ENCODE peak calls at places on chromosomes 11 and 22, in nine cellular contexts. C is thoracic aorta, Z is right atrium auricular region, R is astrocyte of the spinal cord, B is left ventricle myocardium inferior, Y is AG04449, M is Peyer's patch, W is MM.1S, F is WTC11. H is an unnamed sample.
A peak's percentile ranks its signal among the peaks of the same experiment; 100 is the strongest.

GRCh38 chr11:10309163-10310093 is 4.6 kb downstream of the ADM start:
- DNase-seq in C (no peak), Z (peak; percentile 76), R (peak; percentile 83), B (peak; percentile 59), Y (no peak), M (peak; percentile 62), W (peak; percentile 68), F (no peak), H (peak; percentile 82)

GRCh38 chr11:110984147-110984546 is 261.4 kb upstream of the POU2AF2 start:
- DNase-seq in C (no peak), Z (no peak), R (peak; percentile 86), B (no peak), Y (no peak), M (no peak), W (no peak), F (no peak), H (no peak)

GRCh38 chr22:26322179-26322905 is 106.7 kb upstream of the ASPHD2 start:
- DNase-seq in C (no peak), Z (no peak), R (peak; percentile 53), B (no peak), Y (peak; percentile 98), M (no peak), W (no peak), F (no peak), H (no peak)

GRCh38 chr11:117600261-117600783 is 196.7 kb downstream of the DSCAML1 start:
- DNase-seq in C (no peak), Z (no peak), R (no peak), B (no peak), Y (no peak), M (no peak), W (no peak), F (no peak), H (no peak)

GRCh38 chr11:47672283-47672730 is 29.9 kb upstream of the MTCH2 start:
- DNase-seq in C (no peak), Z (no peak), R (no peak), B (no peak), Y (no peak), M (no peak), W (no peak), F (no peak), H (no peak)

GRCh38 chr22:32024791-32025190 is 18.3 kb upstream of the SLC5A1 start:
- DNase-seq in C (no peak), Z (no peak), R (no peak), B (no peak), Y (no peak), M (peak; percentile 64), W (no peak), F (no peak), H (no peak)

GRCh38 chr11:131511794-131512193 is 141.4 kb downstream of the NTM start:
- DNase-seq in C (no peak), Z (no peak), R (no peak), B (no peak), Y (no peak), M (peak; percentile 63), W (peak; percentile 88), F (peak; percentile 82), H (no peak)

GRCh38 chr11:1936072-1936780 is 10.9 kb upstream of the MRPL23 start:
- DNase-seq in C (no peak), Z (no peak), R (no peak), B (peak; percentile 10), Y (no peak), M (no peak), W (no peak), F (peak; percentile 13), H (peak; percentile 39)

GRCh38 chr11:83680351-83680750 is 394.2 kb upstream of the CCDC90B start:
- DNase-seq in C (no peak), Z (no peak), R (no peak), B (no peak), Y (no peak), M (no peak), W (no peak), F (no peak), H (no peak)

GRCh38 chr22:30763815-30764686 is 69.4 kb downstream of the OSBP2 start:
- DNase-seq in C (no peak), Z (no peak), R (peak; percentile 77), B (no peak), Y (peak; percentile 45), M (peak; percentile 69), W (peak; percentile 59), F (peak; percentile 62), H (no peak)

GRCh38 chr11:134731562-134731961 is 319.5 kb upstream of the B3GAT1 start:
- DNase-seq in C (no peak), Z (no peak), R (no peak), B (no peak), Y (no peak), M (no peak), W (no peak), F (peak; percentile 50), H (no peak)

GRCh38 chr11:44575288-44575672 is 9.8 kb downstream of the CD82 start:
- DNase-seq in C (no peak), Z (no peak), R (peak; percentile 54), B (no peak), Y (peak; percentile 53), M (no peak), W (no peak), F (no peak), H (no peak)

DNA sequence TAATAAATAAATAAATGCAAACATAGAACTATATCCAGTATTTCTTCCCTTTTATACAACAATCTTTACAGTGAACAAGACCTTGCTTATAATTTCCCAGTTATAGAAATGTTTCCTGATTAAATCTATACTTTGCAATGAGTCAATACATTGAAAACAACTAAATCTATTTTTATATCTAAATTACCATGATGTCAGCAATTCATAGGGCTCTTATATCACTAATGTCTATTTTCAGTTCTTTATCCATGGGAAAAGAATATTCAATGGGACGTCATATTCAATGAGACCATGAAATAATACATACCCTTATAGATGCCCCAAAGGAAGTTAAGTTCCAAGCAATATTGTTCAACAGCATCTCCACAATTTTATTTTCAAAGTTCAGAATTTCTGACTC is 359.9 kb downstream of the CASP12 start:
- DNase-seq in C (no peak), Z (no peak), R (no peak), B (no peak), Y (no peak), M (no peak), W (no peak), F (no peak), H (no peak)
- TF ChIP-seq CTCF in C (no peak), Z (no peak), R (no peak), B (no peak), Y (no peak), M (no peak), W (no peak), F (no peak), H (no peak)

DNA sequence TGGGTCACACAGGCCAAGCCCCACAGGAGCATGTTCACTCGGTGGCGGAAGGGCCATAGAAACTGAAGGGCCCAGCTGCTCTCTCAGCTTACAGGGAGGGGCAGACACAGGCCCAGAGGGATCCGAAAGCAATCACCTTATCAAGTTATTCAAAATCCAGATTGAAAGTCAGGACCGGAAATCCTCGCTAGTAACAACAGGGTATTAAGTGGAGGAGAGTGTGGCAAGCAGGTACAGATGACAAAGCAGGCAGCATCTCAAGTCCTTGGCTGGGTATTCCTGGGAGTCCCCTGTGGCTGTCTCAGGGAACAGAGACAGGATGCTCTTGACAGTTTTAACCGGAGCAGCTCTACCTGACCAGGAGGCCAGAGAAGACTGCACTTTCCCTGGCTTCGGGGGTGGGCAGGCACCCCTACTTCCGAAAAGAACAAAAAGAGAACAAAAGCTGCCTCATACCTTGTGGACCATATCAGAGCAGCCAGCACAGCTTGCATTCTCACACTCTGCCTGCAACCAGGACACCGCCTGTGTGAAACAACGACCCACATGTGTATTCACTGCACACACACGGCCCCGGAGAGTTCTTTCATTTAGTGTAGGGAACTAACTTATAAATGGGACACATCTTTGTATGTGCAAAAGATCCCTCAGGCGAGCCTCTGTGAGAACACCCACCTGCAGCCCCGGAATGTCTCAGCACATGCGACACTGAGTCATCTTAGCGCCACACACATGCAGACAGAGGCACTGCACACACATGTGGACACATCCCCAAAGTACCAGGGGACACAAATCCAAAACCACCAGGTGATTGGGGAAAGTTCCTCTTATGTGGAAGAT is 78.3 kb downstream of the MICAL3 start:
- DNase-seq in C (no peak), Z (no peak), R (no peak), B (no peak), Y (no peak), M (no peak), W (peak; percentile 72), F (no peak), H (no peak)
- TF ChIP-seq CTCF in C (no peak), Z (no peak), R (no peak), B (no peak), Y (no peak), M (no peak), W (peak; percentile 21), F (no peak), H (no peak)

DNA sequence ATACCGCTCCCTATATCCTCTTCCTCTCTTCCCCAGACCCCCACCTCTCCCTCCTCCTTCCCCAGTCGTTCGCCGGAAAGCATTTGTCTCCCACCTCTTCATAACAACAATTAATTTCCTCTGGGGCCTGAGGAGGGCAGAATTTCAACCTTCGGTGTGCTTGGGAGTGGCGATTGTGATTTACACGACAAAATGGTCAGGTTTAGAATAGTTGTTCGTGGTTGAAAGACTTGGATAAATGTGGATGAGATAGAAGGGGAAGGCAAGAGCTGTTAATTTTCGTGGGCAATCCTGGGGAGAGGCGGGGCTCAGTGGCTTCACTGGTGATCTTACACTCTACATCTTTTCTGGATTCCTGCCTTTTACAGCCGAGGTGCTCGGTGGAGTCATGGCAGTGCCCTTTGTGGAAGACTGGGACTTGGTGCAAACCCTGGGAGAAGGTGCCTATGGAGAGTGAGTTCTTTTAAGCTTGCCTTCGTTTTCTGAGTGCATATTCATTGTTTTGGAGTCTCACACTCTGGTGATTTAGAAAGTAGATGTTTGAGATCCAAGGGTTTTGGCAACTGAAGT is 1.5 kb downstream of the CHEK1 start:
- DNase-seq in C (no peak), Z (no peak), R (no peak), B (no peak), Y (no peak), M (peak; percentile 50), W (peak; percentile 67), F (peak; percentile 14), H (no peak)
- TF ChIP-seq CTCF in C (no peak), Z (no peak), R (peak; percentile 46), B (no peak), Y (peak; percentile 17), M (peak; percentile 32), W (peak; percentile 59), F (no peak), H (no peak)

GRCh38 chr11:81870815-81871214 is 862.8 kb downstream of the FAM181B start:
- DNase-seq in C (no peak), Z (no peak), R (no peak), B (no peak), Y (no peak), M (no peak), W (no peak), F (no peak), H (no peak)
- TF ChIP-seq CTCF in C (no peak), Z (no peak), R (no peak), B (no peak), Y (no peak), M (no peak), W (no peak), F (no peak), H (no peak)

GRCh38 chr11:14232652-14233051 is 126.3 kb downstream of the RRAS2 start:
- DNase-seq in C (no peak), Z (no peak), R (no peak), B (no peak), Y (no peak), M (no peak), W (no peak), F (peak; percentile 66), H (no peak)
- TF ChIP-seq CTCF in C (no peak), Z (peak; percentile 27), R (peak; percentile 36), B (peak; percentile 45), Y (peak; percentile 31), M (no peak), W (peak; percentile 29), F (peak; percentile 42), H (peak; percentile 17)

GRCh38 chr11:64110465-64111375 is 55.2 kb downstream of the MACROD1 start:
- DNase-seq in C (no peak), Z (no peak), R (no peak), B (no peak), Y (no peak), M (no peak), W (no peak), F (no peak), H (no peak)
- TF ChIP-seq CTCF in C (no peak), Z (no peak), R (no peak), B (no peak), Y (no peak), M (no peak), W (no peak), F (no peak), H (no peak)

H was measured in lower lobe of right lung.